ENCODE peak calls at places on chromosomes 1 and 21, in five cellular contexts. X is small intestine, O is heart right ventricle, G is lower lobe of right lung, F is AG04450. Z is an unnamed sample.

GRCh38 chr1:111535256-111536191 is 32.1 kb upstream of the ADORA3 start:
- DNase-seq in X (peak; percentile 47), O (no peak), G (no peak), F (no peak), Z (peak; percentile 17)

GRCh38 chr21:44761011-44761729 is 40.5 kb downstream of the UBE2G2 start:
- DNase-seq in X (peak; percentile 66), O (no peak), G (no peak), F (no peak), Z (peak; percentile 40)

GRCh38 chr1:36381405-36381804 is 4.3 kb downstream of the STK40 start:
- DNase-seq in X (no peak), O (no peak), G (no peak), F (no peak), Z (no peak)

GRCh38 chr1:220239213-220239612 is 33.0 kb downstream of the RAB3GAP2 start:
- DNase-seq in X (no peak), O (no peak), G (no peak), F (no peak), Z (no peak)

GRCh38 chr1:67803380-67804279 is 29.6 kb downstream of the GNG12 start:
- DNase-seq in X (no peak), O (no peak), G (no peak), F (no peak), Z (no peak)

GRCh38 chr1:167442854-167443565 is 75.3 kb downstream of the CD247 start:
- DNase-seq in X (no peak), O (no peak), G (no peak), F (no peak), Z (no peak)

GRCh38 chr1:27569088-27569459 is 34.9 kb downstream of the AHDC1 start:
- DNase-seq in X (peak; percentile 10), O (no peak), G (no peak), F (no peak), Z (no peak)

GRCh38 chr1:180633092-180634045 is 1.5 kb downstream of the XPR1 start:
- DNase-seq in X (no peak), O (no peak), G (no peak), F (no peak), Z (no peak)

GRCh38 chr1:55423376-55423775 is 208.2 kb upstream of the USP24 start:
- DNase-seq in X (no peak), O (no peak), G (no peak), F (no peak), Z (no peak)

GRCh38 chr21:42627527-42628289 is 25.7 kb upstream of the PDE9A start:
- DNase-seq in X (peak; percentile 21), O (peak; percentile 78), G (no peak), F (no peak), Z (no peak)

GRCh38 chr1:41762251-41762650 is 156.5 kb downstream of the HIVEP3 start:
- DNase-seq in X (no peak), O (no peak), G (no peak), F (no peak), Z (no peak)

GRCh38 chr1:26686795-26687194 is 9.0 kb upstream of the ARID1A start:
- DNase-seq in X (no peak), O (no peak), G (no peak), F (no peak), Z (no peak)

GRCh38 chr1:22816803-22817202 is 106.2 kb downstream of the EPHB2 start:
- DNase-seq in X (no peak), O (no peak), G (no peak), F (no peak), Z (no peak)

GRCh38 chr1:19113362-19114092 is 96.5 kb downstream of the UBR4 start:
- DNase-seq in X (peak; percentile 43), O (no peak), G (no peak), F (no peak), Z (peak; percentile 11)

GRCh38 chr1:55833452-55834160 is 618.4 kb upstream of the USP24 start:
- DNase-seq in X (no peak), O (no peak), G (no peak), F (peak; percentile 81), Z (peak; percentile 34)

GRCh38 chr1:30670195-30671060 is 53.0 kb downstream of the MATN1 start:
- DNase-seq in X (no peak), O (no peak), G (no peak), F (no peak), Z (no peak)

GRCh38 chr1:15504436-15504835 is 19.6 kb downstream of the CASP9 start:
- DNase-seq in X (no peak), O (no peak), G (no peak), F (no peak), Z (no peak)

GRCh38 chr21:14982336-14982735 is 82.5 kb downstream of the NRIP1 start:
- DNase-seq in X (no peak), O (no peak), G (no peak), F (no peak), Z (peak; percentile 55)

GRCh38 chr21:32569261-32570230 is 15.8 kb downstream of the TCP10L start:
- DNase-seq in X (peak; percentile 79), O (peak; percentile 64), G (peak; percentile 86), F (peak; percentile 53), Z (peak; percentile 78)

GRCh38 chr1:214707306-214708087 is 104.5 kb downstream of the CENPF start:
- DNase-seq in X (no peak), O (no peak), G (no peak), F (no peak), Z (no peak)

GRCh38 chr1:40708750-40709099 is 17.2 kb downstream of the NFYC start:
- DNase-seq in X (no peak), O (no peak), G (no peak), F (peak; percentile 70), Z (peak; percentile 82)

GRCh38 chr1:165241321-165241720 is 115.2 kb downstream of the LMX1A start:
- DNase-seq in X (no peak), O (no peak), G (no peak), F (no peak), Z (no peak)

GRCh38 chr1:8232036-8232757 is 85.7 kb upstream of the SLC45A1 start:
- DNase-seq in X (peak; percentile 77), O (no peak), G (no peak), F (no peak), Z (no peak)

GRCh38 chr1:47501069-47501468 is 63.2 kb downstream of the FOXD2 start:
- DNase-seq in X (no peak), O (no peak), G (no peak), F (no peak), Z (no peak)

GRCh38 chr1:47505267-47505666 is 67.4 kb downstream of the FOXD2 start:
- DNase-seq in X (no peak), O (no peak), G (no peak), F (no peak), Z (no peak)

GRCh38 chr1:47506053-47506452 is 68.2 kb downstream of the FOXD2 start:
- DNase-seq in X (no peak), O (no peak), G (no peak), F (no peak), Z (no peak)

GRCh38 chr1:47507140-47507539 is 69.3 kb downstream of the FOXD2 start:
- DNase-seq in X (no peak), O (no peak), G (no peak), F (no peak), Z (no peak)

DNA sequence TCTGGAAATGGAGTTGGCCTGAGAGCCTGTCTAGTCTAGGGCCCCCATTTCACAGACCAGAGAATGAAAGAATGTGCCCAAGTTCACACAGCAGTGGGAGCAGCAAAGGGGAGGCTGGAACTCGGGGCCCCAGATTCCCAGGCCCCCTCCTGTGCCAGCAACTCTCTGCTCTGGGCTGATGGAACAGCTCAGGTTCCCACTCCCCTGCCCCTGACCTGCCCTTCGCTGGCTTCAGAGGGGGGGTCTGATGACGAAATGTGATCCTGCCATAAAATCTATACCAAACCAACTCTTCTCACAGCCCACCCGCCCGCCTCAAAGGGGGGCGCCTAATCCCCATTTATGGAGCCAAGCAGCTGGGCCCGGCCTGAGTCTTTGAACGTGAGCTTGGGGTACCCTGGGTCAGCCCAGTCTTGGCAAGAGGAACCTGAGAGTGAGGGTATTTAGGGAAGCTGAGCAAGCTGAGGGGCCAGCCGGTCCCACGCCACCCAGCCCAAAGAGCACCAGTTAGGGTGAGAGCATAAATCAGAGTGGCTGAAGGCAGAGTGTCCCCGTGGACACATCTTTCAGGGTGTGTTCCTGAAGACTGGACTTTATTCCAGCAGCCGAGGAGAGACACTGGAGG is 65.0 kb downstream of the FOXD2 start:
- DNase-seq in X (no peak), O (no peak), G (no peak), F (no peak), Z (no peak)
- H3K4me3 ChIP-seq in X (no peak overlapping the region), O (no peak overlapping the region), G (no peak overlapping the region), F (no peak overlapping the region), Z (no peak overlapping the region)

GRCh38 chr21:34924194-34924593 is 124.9 kb downstream of the RUNX1 start:
- DNase-seq in X (no peak), O (no peak), G (no peak), F (no peak), Z (no peak)
- H3K27ac ChIP-seq in X (no peak overlapping the region), O (no peak overlapping the region), G (no peak overlapping the region), F (no peak overlapping the region), Z (no peak overlapping the region)

DNA sequence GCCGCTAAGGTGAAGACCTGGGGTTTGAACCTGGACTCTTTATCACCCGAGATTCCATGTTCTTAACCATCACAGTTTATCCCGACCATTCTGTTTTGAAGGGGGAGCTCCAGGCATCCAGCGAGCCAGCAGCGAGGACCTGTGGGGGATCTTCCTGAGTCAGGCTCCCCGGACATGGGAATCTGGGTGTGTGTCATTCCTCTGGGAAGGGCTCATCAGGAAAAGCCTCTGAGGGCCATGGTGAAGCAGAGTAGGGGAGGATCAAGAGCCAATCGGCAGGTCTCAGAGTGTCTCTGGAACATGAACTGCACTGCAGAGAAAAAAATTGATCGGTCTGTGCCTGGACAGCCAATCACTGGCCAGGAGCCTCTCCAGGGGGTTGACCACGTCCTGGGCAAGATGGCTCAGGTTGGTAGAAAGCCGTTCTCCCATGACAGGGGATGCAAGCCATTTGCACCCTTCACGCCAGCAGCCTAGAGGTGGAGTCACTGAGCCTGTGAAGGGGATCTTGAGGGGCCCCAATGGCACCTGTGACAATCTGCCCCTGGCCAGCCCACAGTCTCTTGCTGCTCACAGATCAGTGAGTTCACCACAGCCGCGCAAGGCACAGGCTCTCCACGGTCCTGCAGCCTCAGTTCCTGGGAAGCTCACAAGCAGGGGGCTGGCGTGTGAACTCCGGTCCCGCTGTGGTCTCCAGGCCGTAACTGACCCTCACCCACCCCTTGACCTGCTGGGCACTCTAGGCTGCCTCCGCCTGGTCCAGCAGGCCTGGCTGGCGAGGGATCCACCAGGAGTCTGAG is 20.4 kb upstream of the ACTRT2 start:
- DNase-seq in X (no peak), O (no peak), G (peak; percentile 42), F (no peak), Z (no peak)
- H3K9me3 ChIP-seq in X (no peaks in the 10 kb centered on the region), O (peaks cover 8% of the 10 kb centered on the region), G (no peaks in the 10 kb centered on the region), F (peaks cover 68% of the 10 kb centered on the region), Z (no peaks in the 10 kb centered on the region)

DNA sequence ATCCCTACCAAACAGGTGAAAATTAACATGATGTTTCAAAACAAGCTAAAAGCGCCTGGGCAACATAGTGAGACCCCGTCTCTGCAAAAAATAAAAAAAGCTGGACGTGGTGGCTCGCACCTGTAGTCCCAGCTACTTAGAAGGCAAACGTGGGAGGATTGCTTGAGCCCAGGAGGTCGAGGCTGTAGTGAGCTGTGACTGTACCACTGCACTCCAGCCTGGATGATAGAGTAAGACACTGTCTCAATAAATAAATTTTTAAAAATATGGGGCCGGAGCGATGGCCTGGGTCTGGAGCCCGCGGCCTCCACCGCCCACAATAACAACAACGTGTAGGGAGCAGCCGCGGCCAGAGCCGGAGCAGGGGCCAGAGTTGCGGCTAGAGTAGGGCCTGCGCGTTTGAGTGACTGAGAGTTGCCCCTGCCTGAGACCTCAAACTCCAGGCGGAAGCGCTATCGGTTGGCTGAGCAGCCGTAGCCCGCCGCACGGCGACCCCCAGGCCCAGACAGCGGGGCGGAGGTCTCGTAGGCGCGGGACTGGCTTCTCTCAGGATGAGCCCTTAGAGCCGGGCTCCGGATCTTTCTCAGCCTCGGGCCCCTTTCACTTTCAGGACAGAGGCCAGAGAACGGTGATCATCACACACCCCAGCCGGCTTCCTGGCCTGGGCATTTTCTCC is 41.4 kb downstream of the ZMYM1 start:
- DNase-seq in X (peak; percentile 33), O (peak; percentile 11), G (no peak), F (no peak), Z (no peak)
- H3K4me3 ChIP-seq in X (no peak overlapping the region), O (peak overlapping the region; percentile 22), G (peak overlapping the region; percentile 52), F (peak overlapping the region; percentile 48), Z (peak overlapping the region; percentile 16)

GRCh38 chr1:225848044-225848955 is 33.9 kb downstream of the TMEM63A start:
- DNase-seq in X (no peak), O (no peak), G (no peak), F (no peak), Z (no peak)
- H3K27ac ChIP-seq in X (peak overlapping the region; percentile 63), O (no peak overlapping the region), G (no peak overlapping the region), F (no peak overlapping the region), Z (no peak overlapping the region)

Z was measured in SJSA1.